ENCODE peak calls at places on chromosomes 5 and 9, in six cellular contexts. One of them, this sample, is unnamed.

GRCh38 chr5:169545762-169546161 is 37.8 kb upstream of the SPDL1 start:
- DNase-seq in left kidney: no peak
- DNase-seq in AG10803: peak; percentile 27
- DNase-seq in T-helper 2 cell: no peak
- DNase-seq in AG08395: peak; percentile 35
- DNase-seq in HCEC 1CT: peak; percentile 16
- DNase-seq in this sample: peak; percentile 11

GRCh38 chr5:37787742-37788141 is 52.1 kb downstream of the GDNF start:
- DNase-seq in left kidney: no peak
- DNase-seq in AG10803: peak; percentile 92
- DNase-seq in T-helper 2 cell: no peak
- DNase-seq in AG08395: no peak
- DNase-seq in HCEC 1CT: no peak
- DNase-seq in this sample: no peak

GRCh38 chr5:104998169-104998568 is 1435.6 kb upstream of the NUDT12 start:
- DNase-seq in left kidney: no peak
- DNase-seq in AG10803: no peak
- DNase-seq in T-helper 2 cell: no peak
- DNase-seq in AG08395: no peak
- DNase-seq in HCEC 1CT: no peak
- DNase-seq in this sample: no peak

GRCh38 chr5:5198815-5199214 is 58.7 kb downstream of the ADAMTS16 start:
- DNase-seq in left kidney: no peak
- DNase-seq in AG10803: no peak
- DNase-seq in T-helper 2 cell: no peak
- DNase-seq in AG08395: no peak
- DNase-seq in HCEC 1CT: no peak
- DNase-seq in this sample: no peak

GRCh38 chr5:168683247-168683926 is 104.2 kb upstream of the PANK3 start:
- DNase-seq in left kidney: peak; percentile 27
- DNase-seq in AG10803: no peak
- DNase-seq in T-helper 2 cell: no peak
- DNase-seq in AG08395: no peak
- DNase-seq in HCEC 1CT: no peak
- DNase-seq in this sample: no peak

GRCh38 chr9:106432631-106433030 is 430.3 kb upstream of the ZNF462 start:
- DNase-seq in left kidney: no peak
- DNase-seq in AG10803: no peak
- DNase-seq in T-helper 2 cell: no peak
- DNase-seq in AG08395: no peak
- DNase-seq in HCEC 1CT: no peak
- DNase-seq in this sample: no peak

GRCh38 chr5:120436996-120437395 is 27.1 kb upstream of the PRR16 start:
- DNase-seq in left kidney: no peak
- DNase-seq in AG10803: peak; percentile 20
- DNase-seq in T-helper 2 cell: no peak
- DNase-seq in AG08395: peak; percentile 12
- DNase-seq in HCEC 1CT: peak; percentile 24
- DNase-seq in this sample: no peak

GRCh38 chr5:150442699-150443080 is 6.8 kb downstream of the RPS14 start:
- DNase-seq in left kidney: no peak
- DNase-seq in AG10803: no peak
- DNase-seq in T-helper 2 cell: no peak
- DNase-seq in AG08395: no peak
- DNase-seq in HCEC 1CT: no peak
- DNase-seq in this sample: no peak

GRCh38 chr5:17723876-17724275 is 89.6 kb downstream of the TAF11L14 start:
- DNase-seq in left kidney: no peak
- DNase-seq in AG10803: no peak
- DNase-seq in T-helper 2 cell: no peak
- DNase-seq in AG08395: no peak
- DNase-seq in HCEC 1CT: no peak
- DNase-seq in this sample: no peak

GRCh38 chr5:137710086-137710485 is 25.8 kb downstream of the KLHL3 start:
- DNase-seq in left kidney: no peak
- DNase-seq in AG10803: no peak
- DNase-seq in T-helper 2 cell: no peak
- DNase-seq in AG08395: no peak
- DNase-seq in HCEC 1CT: no peak
- DNase-seq in this sample: no peak

GRCh38 chr9:79705704-79706103 is 133.9 kb downstream of the TLE4 start:
- DNase-seq in left kidney: no peak
- DNase-seq in AG10803: no peak
- DNase-seq in T-helper 2 cell: no peak
- DNase-seq in AG08395: no peak
- DNase-seq in HCEC 1CT: no peak
- DNase-seq in this sample: no peak

GRCh38 chr9:122402403-122403268 is 31.8 kb downstream of the PTGS1 start:
- DNase-seq in left kidney: no peak
- DNase-seq in AG10803: peak; percentile 89
- DNase-seq in T-helper 2 cell: no peak
- DNase-seq in AG08395: peak; percentile 95
- DNase-seq in HCEC 1CT: peak; percentile 99
- DNase-seq in this sample: peak; percentile 63

GRCh38 chr5:73906277-73906676 is 280.3 kb downstream of the ARHGEF28 start:
- DNase-seq in left kidney: no peak
- DNase-seq in AG10803: no peak
- DNase-seq in T-helper 2 cell: no peak
- DNase-seq in AG08395: no peak
- DNase-seq in HCEC 1CT: no peak
- DNase-seq in this sample: no peak

GRCh38 chr5:132776077-132776931 is 735 bp downstream of the SEPTIN8 start:
- DNase-seq in left kidney: peak; percentile 83
- DNase-seq in AG10803: no peak
- DNase-seq in T-helper 2 cell: no peak
- DNase-seq in AG08395: no peak
- DNase-seq in HCEC 1CT: no peak
- DNase-seq in this sample: peak; percentile 72

GRCh38 chr5:62142351-62142750 is 163.7 kb upstream of the KIF2A start:
- DNase-seq in left kidney: no peak
- DNase-seq in AG10803: no peak
- DNase-seq in T-helper 2 cell: no peak
- DNase-seq in AG08395: no peak
- DNase-seq in HCEC 1CT: no peak
- DNase-seq in this sample: no peak

GRCh38 chr5:28542968-28543367 is 1504.6 kb upstream of the CDH9 start:
- DNase-seq in left kidney: peak; percentile 2
- DNase-seq in AG10803: no peak
- DNase-seq in T-helper 2 cell: no peak
- DNase-seq in AG08395: no peak
- DNase-seq in HCEC 1CT: peak; percentile 91
- DNase-seq in this sample: no peak

GRCh38 chr9:26746357-26747072 is 146.1 kb downstream of the CAAP1 start:
- DNase-seq in left kidney: no peak
- DNase-seq in AG10803: no peak
- DNase-seq in T-helper 2 cell: no peak
- DNase-seq in AG08395: no peak
- DNase-seq in HCEC 1CT: peak; percentile 59
- DNase-seq in this sample: no peak

GRCh38 chr9:134379774-134380431 is 53.6 kb downstream of the RXRA start:
- DNase-seq in left kidney: no peak
- DNase-seq in AG10803: no peak
- DNase-seq in T-helper 2 cell: no peak
- DNase-seq in AG08395: no peak
- DNase-seq in HCEC 1CT: no peak
- DNase-seq in this sample: peak; percentile 100

GRCh38 chr9:114289571-114290481 is 33.1 kb upstream of the ORM1 start:
- DNase-seq in left kidney: no peak
- DNase-seq in AG10803: no peak
- DNase-seq in T-helper 2 cell: no peak
- DNase-seq in AG08395: no peak
- DNase-seq in HCEC 1CT: no peak
- DNase-seq in this sample: no peak

GRCh38 chr9:71001780-71002386 is 119.5 kb downstream of the TRPM3 start:
- DNase-seq in left kidney: peak; percentile 68
- DNase-seq in AG10803: peak; percentile 23
- DNase-seq in T-helper 2 cell: no peak
- DNase-seq in AG08395: no peak
- DNase-seq in HCEC 1CT: no peak
- DNase-seq in this sample: no peak

GRCh38 chr5:40778133-40778532 is 20.0 kb downstream of the PRKAA1 start:
- DNase-seq in left kidney: no peak
- DNase-seq in AG10803: no peak
- DNase-seq in T-helper 2 cell: no peak
- DNase-seq in AG08395: no peak
- DNase-seq in HCEC 1CT: no peak
- DNase-seq in this sample: no peak

GRCh38 chr5:2135833-2136232 is 253.1 kb upstream of the IRX4 start:
- DNase-seq in left kidney: no peak
- DNase-seq in AG10803: no peak
- DNase-seq in T-helper 2 cell: no peak
- DNase-seq in AG08395: no peak
- DNase-seq in HCEC 1CT: no peak
- DNase-seq in this sample: no peak

GRCh38 chr5:162995568-162995967 is 441.8 kb upstream of the CCNG1 start:
- DNase-seq in left kidney: no peak
- DNase-seq in AG10803: no peak
- DNase-seq in T-helper 2 cell: no peak
- DNase-seq in AG08395: no peak
- DNase-seq in HCEC 1CT: no peak
- DNase-seq in this sample: no peak

GRCh38 chr5:58933891-58934628 is 351.2 kb downstream of the RAB3C start:
- DNase-seq in left kidney: no peak
- DNase-seq in AG10803: no peak
- DNase-seq in T-helper 2 cell: peak; percentile 23
- DNase-seq in AG08395: no peak
- DNase-seq in HCEC 1CT: no peak
- DNase-seq in this sample: no peak

GRCh38 chr9:137095664-137096517 is 9.1 kb downstream of the MAN1B1 start:
- DNase-seq in left kidney: no peak
- DNase-seq in AG10803: no peak
- DNase-seq in T-helper 2 cell: peak; percentile 90
- DNase-seq in AG08395: no peak
- DNase-seq in HCEC 1CT: no peak
- DNase-seq in this sample: no peak

GRCh38 chr9:121305269-121305994 is 37.5 kb downstream of the GSN start:
- DNase-seq in left kidney: no peak
- DNase-seq in AG10803: peak; percentile 39
- DNase-seq in T-helper 2 cell: no peak
- DNase-seq in AG08395: no peak
- DNase-seq in HCEC 1CT: no peak
- DNase-seq in this sample: no peak

GRCh38 chr5:139061856-139062255 is 136.3 kb downstream of the SIL1 start:
- DNase-seq in left kidney: peak; percentile 68
- DNase-seq in AG10803: no peak
- DNase-seq in T-helper 2 cell: no peak
- DNase-seq in AG08395: no peak
- DNase-seq in HCEC 1CT: no peak
- DNase-seq in this sample: no peak

GRCh38 chr5:107576736-107577440 is 93.8 kb downstream of the EFNA5 start:
- DNase-seq in left kidney: peak; percentile 56
- DNase-seq in AG10803: no peak
- DNase-seq in T-helper 2 cell: no peak
- DNase-seq in AG08395: no peak
- DNase-seq in HCEC 1CT: no peak
- DNase-seq in this sample: no peak